ENCODE peak calls at places on chromosomes 6 and 20, in six cellular contexts. T is KG1, N is heart left ventricle, A is T-helper 9 cell, E is HT1080, V is NCI-H2227 treated with DMSO at 0.1 percent for 48 hours. W is an unnamed sample.

GRCh38 chr6:111485316-111485715 is 2.3 kb upstream of the REV3L start:
- DNase-seq in T (no peak), V (no peak), A (no peak), N (no peak), E (no peak), W (no peak)

GRCh38 chr6:170370413-170370812 is 63.9 kb downstream of the FAM120B start:
- DNase-seq in V (no peak), N (no peak), T (no peak), A (no peak), E (no peak), W (no peak)

GRCh38 chr20:5714261-5715041 is 35.8 kb upstream of the SHLD1 start:
- DNase-seq in E (peak), A (peak), V (no peak), T (peak), N (no peak), W (no peak)

GRCh38 chr20:59604770-59605665 is 678 bp downstream of the PHACTR3 start:
- DNase-seq in N (no peak), E (no peak), V (no peak), T (no peak), A (no peak), W (no peak)

GRCh38 chr20:402496-402885 is 5.6 kb upstream of the RBCK1 start:
- DNase-seq in A (no peak), V (no peak), N (no peak), T (no peak), E (no peak), W (no peak)

GRCh38 chr6:26240157-26240980 is 124.6 kb upstream of the BTN3A2 start:
- DNase-seq in A (peak), T (no peak), V (no peak), E (no peak), N (peak), W (no peak)

GRCh38 chr20:60138263-60139127 is 180.3 kb downstream of the CDH26 start:
- DNase-seq in E (peak), A (peak), T (no peak), N (peak), V (no peak), W (peak)

GRCh38 chr6:64074981-64075380 is 439.4 kb downstream of the PHF3 start:
- DNase-seq in E (no peak), T (no peak), V (no peak), N (no peak), A (no peak), W (no peak)

GRCh38 chr6:77424761-77425160 is 38.5 kb downstream of the HTR1B start:
- DNase-seq in E (no peak), T (no peak), A (no peak), N (no peak), V (no peak), W (no peak)

GRCh38 chr6:166567107-166567506 is 19.4 kb downstream of the RAMACL start:
- DNase-seq in N (no peak), E (peak), T (no peak), V (no peak), A (no peak), W (peak)

GRCh38 chr6:169851641-169852503 is 100.5 kb downstream of the ERMARD start:
- DNase-seq in A (no peak), E (peak), V (no peak), T (no peak), N (peak), W (peak)

GRCh38 chr20:38599410-38599882 is 2.2 kb upstream of the ARHGAP40 start:
- DNase-seq in T (no peak), V (no peak), A (no peak), N (peak), E (no peak), W (peak)

GRCh38 chr6:70110128-70111022 is 192.5 kb downstream of the COL9A1 start:
- DNase-seq in T (no peak), E (peak), V (peak), N (no peak), A (no peak), W (no peak)

GRCh38 chr6:15663057-15663638 is 320 bp upstream of the DTNBP1 start:
- DNase-seq in V (no peak), E (peak), A (no peak), N (no peak), T (no peak), W (peak)

GRCh38 chr6:142794424-142794823 is 150.6 kb downstream of the HIVEP2 start:
- DNase-seq in V (no peak), N (no peak), A (no peak), T (no peak), E (no peak), W (no peak)

GRCh38 chr6:85680388-85680787 is 37.7 kb upstream of the SYNCRIP start:
- DNase-seq in A (no peak), T (peak), E (peak), N (no peak), V (no peak), W (no peak)

GRCh38 chr6:9659848-9660247 is 755.0 kb downstream of the TFAP2A start:
- DNase-seq in V (no peak), A (no peak), T (no peak), N (no peak), E (no peak), W (no peak)

GRCh38 chr6:10733151-10733715 is 10.4 kb downstream of the TMEM14C start:
- DNase-seq in A (no peak), N (no peak), V (no peak), E (no peak), T (no peak), W (no peak)

GRCh38 chr6:129665555-129665954 is 44.4 kb downstream of the ARHGAP18 start:
- DNase-seq in E (no peak), V (no peak), N (no peak), T (no peak), A (no peak), W (no peak)

GRCh38 chr6:53651764-53652401 is 13.7 kb downstream of the KLHL31 start:
- DNase-seq in E (peak), N (peak), V (peak), T (peak), A (peak), W (peak)

W was measured in MCF 10A.